ENCODE peak calls at places on chromosomes 16 and 17, in five cellular contexts. M, F, I, P and T are unnamed samples.

GRCh38 chr16:4317471-4318170 is 1.8 kb downstream of the GLIS2 start:
- DNase-seq in M (no peak), F (no peak), I (no peak), P (no peak), T (no peak)

GRCh38 chr16:86306046-86306644 is 204.2 kb upstream of the FOXF1 start:
- DNase-seq in M (no peak), F (no peak), I (no peak), P (no peak), T (no peak)

GRCh38 chr17:39239640-39240314 is 14.0 kb upstream of the STAC2 start:
- DNase-seq in M (no peak), F (peak; percentile 78), I (peak; percentile 59), P (peak; percentile 55), T (peak; percentile 72)

GRCh38 chr16:27489906-27490305 is 59.8 kb downstream of the GTF3C1 start:
- DNase-seq in M (no peak), F (no peak), I (no peak), P (no peak), T (no peak)

GRCh38 chr17:30429155-30429554 is 48.1 kb upstream of the GOSR1 start:
- DNase-seq in M (no peak), F (no peak), I (no peak), P (no peak), T (no peak)

GRCh38 chr17:49337900-49338299 is 24.1 kb downstream of the ZNF652 start:
- DNase-seq in M (no peak), F (no peak), I (no peak), P (no peak), T (no peak)

GRCh38 chr17:44587339-44587738 is 30.1 kb downstream of the FZD2 start:
- DNase-seq in M (no peak), F (no peak), I (peak; percentile 51), P (peak; percentile 43), T (peak; percentile 33)

GRCh38 chr16:495127-495748 is 32.3 kb upstream of the CAPN15 start:
- DNase-seq in M (no peak), F (peak; percentile 37), I (no peak), P (peak; percentile 59), T (peak; percentile 69)

GRCh38 chr17:58693208-58693607 is 806 bp downstream of the RAD51C start:
- DNase-seq in M (no peak), F (no peak), I (no peak), P (no peak), T (no peak)

GRCh38 chr16:31333686-31334649 is 21.0 kb upstream of the ITGAX start:
- DNase-seq in M (no peak), F (peak; percentile 43), I (peak; percentile 52), P (peak; percentile 66), T (peak; percentile 22)

GRCh38 chr16:76428858-76429257 is 151.7 kb downstream of the CNTNAP4 start:
- DNase-seq in M (no peak), F (no peak), I (no peak), P (peak; percentile 42), T (no peak)

GRCh38 chr16:84888450-84888849 is 68.7 kb downstream of the CRISPLD2 start:
- DNase-seq in M (no peak), F (no peak), I (no peak), P (no peak), T (no peak)

GRCh38 chr17:78133971-78134898 is 3.7 kb downstream of the TMC8 start:
- DNase-seq in M (no peak), F (peak; percentile 52), I (peak; percentile 70), P (peak; percentile 83), T (peak; percentile 84)

GRCh38 chr17:1043601-1044251 is 46.8 kb downstream of the TIMM22 start:
- DNase-seq in M (no peak), F (no peak), I (no peak), P (no peak), T (no peak)

GRCh38 chr17:20992416-20992815 is 50.4 kb downstream of the USP22 start:
- DNase-seq in M (no peak), F (no peak), I (no peak), P (no peak), T (no peak)
- H3K9ac ChIP-seq in M (no peak overlapping the region), F (no peak overlapping the region), I (no peak overlapping the region), P (no peak overlapping the region), T (peak overlapping the region; percentile 54)

GRCh38 chr16:83475108-83475507 is 332.7 kb upstream of the HSBP1 start:
- DNase-seq in M (no peak), F (no peak), I (no peak), P (no peak), T (no peak)
- TF ChIP-seq ZBTB33 in M (no peak), F (no peak), I (no peak), P (no peak), T (no peak)

DNA sequence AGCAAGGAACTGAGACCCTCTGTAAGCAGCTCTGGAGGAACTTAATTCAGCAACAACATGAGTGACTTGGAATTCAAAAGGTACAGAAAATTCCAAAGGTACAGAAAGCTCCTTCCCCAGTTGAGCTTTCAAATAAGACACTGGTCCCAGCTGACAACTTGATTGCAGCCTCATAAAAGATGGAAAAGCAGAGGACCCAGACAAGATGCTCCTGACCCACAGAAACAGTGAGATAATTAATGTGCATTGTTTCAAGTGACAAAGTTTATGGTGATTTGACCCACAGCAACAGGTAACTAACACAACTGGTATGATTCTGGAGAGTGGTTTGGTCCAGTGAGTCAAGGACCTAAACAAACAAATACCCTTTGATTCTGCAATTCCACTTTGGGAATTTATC is 15.2 kb upstream of the TMEM114 start:
- DNase-seq in M (no peak), F (no peak), I (no peak), P (no peak), T (no peak)
- H3K9ac ChIP-seq in M (no peak overlapping the region), F (no peak overlapping the region), I (no peak overlapping the region), P (no peak overlapping the region), T (no peak overlapping the region)

GRCh38 chr16:24146523-24146922 is 109.6 kb upstream of the CACNG3 start:
- DNase-seq in M (no peak), F (no peak), I (no peak), P (no peak), T (no peak)

GRCh38 chr16:24150282-24150681 is 105.9 kb upstream of the CACNG3 start:
- DNase-seq in M (no peak), F (peak; percentile 43), I (no peak), P (no peak), T (no peak)

GRCh38 chr16:24149102-24149501 is 107.0 kb upstream of the CACNG3 start:
- DNase-seq in M (peak; percentile 9), F (no peak), I (no peak), P (no peak), T (no peak)

GRCh38 chr16:24152826-24153225 is 103.3 kb upstream of the CACNG3 start:
- DNase-seq in M (no peak), F (no peak), I (no peak), P (no peak), T (no peak)

GRCh38 chr16:24151482-24151939 is 104.6 kb upstream of the CACNG3 start:
- DNase-seq in M (no peak), F (no peak), I (no peak), P (no peak), T (no peak)
- TF ChIP-seq ZBTB33 in M (no peak), F (no peak), I (no peak), P (no peak), T (no peak)

DNA sequence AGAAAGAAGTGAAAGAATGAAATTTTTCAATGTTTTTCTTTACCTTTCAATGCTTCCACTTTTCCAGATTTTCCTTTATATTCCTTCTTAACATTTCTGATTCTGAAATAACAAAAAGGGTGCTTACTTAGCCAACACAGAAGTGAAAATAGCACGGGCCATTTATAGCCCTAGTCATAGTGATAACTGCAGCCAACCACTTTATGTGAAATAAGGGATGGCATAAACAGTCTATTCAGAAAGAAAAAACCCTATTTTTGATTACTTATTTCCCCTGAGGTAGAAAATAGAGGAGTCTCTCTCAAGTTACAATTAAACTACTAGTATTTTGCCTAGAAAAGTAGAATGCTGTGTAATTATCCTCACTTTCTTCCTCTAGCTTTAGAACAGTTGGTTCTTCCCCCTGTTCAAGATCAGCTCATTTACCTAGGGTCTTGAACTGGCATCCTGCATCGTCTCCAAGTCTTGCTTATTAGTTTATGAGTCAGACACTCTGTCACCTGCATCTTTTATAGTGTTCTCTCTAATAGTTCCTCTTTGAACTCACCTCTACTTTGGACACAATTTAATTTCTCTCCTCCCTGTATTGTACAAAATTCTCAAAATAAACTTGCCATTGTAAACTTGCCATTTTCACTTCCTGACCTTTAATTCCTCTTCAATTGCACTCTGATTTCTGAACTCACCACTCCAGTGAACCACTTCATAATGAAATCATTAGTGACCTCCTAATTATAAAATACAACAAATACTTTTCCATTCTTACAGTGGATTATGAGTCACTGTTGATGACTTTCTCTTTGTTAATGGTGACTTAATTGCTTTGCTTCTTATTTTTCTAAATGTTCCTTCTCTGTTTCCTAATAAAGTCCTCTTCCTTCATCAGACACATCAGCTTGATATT is 23.6 kb downstream of the ABCA6 start:
- DNase-seq in M (peak; percentile 47), F (no peak), I (no peak), P (no peak), T (no peak)
- H3K9ac ChIP-seq in M (peak overlapping the region; percentile 63), F (no peak overlapping the region), I (no peak overlapping the region), P (no peak overlapping the region), T (no peak overlapping the region)